ENCODE peak calls at places on chromosome 5, in nine cellular contexts. P is mesenchymal stem cell, L is neuronal stem cell, S is lung, C is stomach, F is IMR-90, U is heart left ventricle, G is osteoblast, M is upper lobe of left lung. E is an unnamed sample.

GRCh38 chr5:122311888-122312669 is at the start of gene SNCAIP:
- DNase-seq in S (peak; percentile 32), C (peak; percentile 40), P (peak; percentile 59), G (peak; percentile 89), F (peak; percentile 64), U (peak; percentile 45), M (peak; percentile 92), L (peak; percentile 59), E (no peak)

GRCh38 chr5:36108758-36109245 is 42.1 kb upstream of the UGT3A2 start:
- DNase-seq in C (no peak), U (no peak), G (no peak), M (no peak), S (no peak), L (no peak), P (peak; percentile 9), F (no peak), E (no peak)

GRCh38 chr5:77266291-77266690 is 55.8 kb downstream of the PDE8B start:
- DNase-seq in F (peak; percentile 56), P (peak; percentile 26), S (no peak), G (no peak), L (no peak), M (no peak), U (no peak), C (no peak), E (no peak)

GRCh38 chr5:9342161-9342787 is 203.6 kb downstream of the SEMA5A start:
- DNase-seq in L (no peak), M (no peak), F (no peak), C (no peak), P (no peak), U (no peak), G (no peak), S (no peak), E (no peak)

GRCh38 chr5:92544567-92544966 is 1036.5 kb downstream of the NR2F1-AS1 start:
- DNase-seq in G (no peak), F (peak; percentile 82), C (no peak), S (no peak), M (no peak), L (no peak), U (no peak), P (peak; percentile 83), E (no peak)

GRCh38 chr5:31854625-31855526 is 215.9 kb downstream of the PDZD2 start:
- DNase-seq in G (peak; percentile 86), P (peak; percentile 40), F (no peak), L (peak; percentile 69), C (peak; percentile 50), U (peak; percentile 69), S (peak; percentile 51), M (peak; percentile 89), E (no peak)

GRCh38 chr5:124816381-124816780 is 69.9 kb upstream of the ZNF608 start:
- DNase-seq in P (no peak), C (no peak), M (no peak), U (no peak), S (no peak), F (no peak), G (no peak), L (no peak), E (no peak)

GRCh38 chr5:72117281-72117680 is 10.0 kb downstream of the MAP1B start:
- DNase-seq in C (no peak), U (no peak), L (no peak), M (no peak), F (no peak), S (no peak), G (no peak), P (no peak), E (no peak)

GRCh38 chr5:168315416-168315990 is 24.1 kb downstream of the WWC1 start:
- DNase-seq in S (no peak), L (no peak), U (no peak), P (no peak), C (no peak), M (no peak), F (no peak), G (no peak), E (no peak)

GRCh38 chr5:145957388-145957787 is 21.0 kb downstream of the SH3RF2 start:
- DNase-seq in G (no peak), L (no peak), S (no peak), F (no peak), C (no peak), P (no peak), M (no peak), U (no peak), E (no peak)

GRCh38 chr5:150515446-150515845 is 7.5 kb downstream of the NDST1 start:
- DNase-seq in F (peak; percentile 83), P (peak; percentile 78), C (no peak), G (peak; percentile 92), S (no peak), M (no peak), L (no peak), U (no peak), E (no peak)

GRCh38 chr5:176441921-176442323 is 6.3 kb upstream of the FAF2 start:
- DNase-seq in L (no peak), C (no peak), M (no peak), G (peak; percentile 81), S (no peak), F (peak; percentile 70), P (peak; percentile 73), U (no peak), E (no peak)

GRCh38 chr5:151470440-151470839 is 23.0 kb downstream of the SLC36A1 start:
- DNase-seq in U (no peak), L (no peak), C (no peak), P (no peak), M (no peak), G (no peak), S (no peak), F (peak; percentile 81), E (no peak)

GRCh38 chr5:53109041-53109435 is 519 bp downstream of the MOCS2 start:
- DNase-seq in M (no peak), F (no peak), U (no peak), C (no peak), G (no peak), L (peak; percentile 9), S (no peak), P (peak; percentile 44), E (no peak)

GRCh38 chr5:53112909-53113308 is 3.4 kb upstream of the MOCS2 start:
- DNase-seq in P (no peak), C (no peak), F (no peak), G (no peak), U (no peak), S (no peak), M (no peak), L (no peak), E (no peak)

GRCh38 chr5:53111139-53111538 is 1.6 kb upstream of the MOCS2 start:
- DNase-seq in C (no peak), M (no peak), G (no peak), L (no peak), S (no peak), F (no peak), U (no peak), P (no peak), E (no peak)

GRCh38 chr5:53109436-53110127 is at the start of gene MOCS2:
- DNase-seq in S (peak; percentile 90), G (peak; percentile 97), F (peak; percentile 87), U (peak; percentile 90), M (peak; percentile 97), C (peak; percentile 94), L (peak; percentile 88), P (peak; percentile 88), E (peak; percentile 70)

DNA sequence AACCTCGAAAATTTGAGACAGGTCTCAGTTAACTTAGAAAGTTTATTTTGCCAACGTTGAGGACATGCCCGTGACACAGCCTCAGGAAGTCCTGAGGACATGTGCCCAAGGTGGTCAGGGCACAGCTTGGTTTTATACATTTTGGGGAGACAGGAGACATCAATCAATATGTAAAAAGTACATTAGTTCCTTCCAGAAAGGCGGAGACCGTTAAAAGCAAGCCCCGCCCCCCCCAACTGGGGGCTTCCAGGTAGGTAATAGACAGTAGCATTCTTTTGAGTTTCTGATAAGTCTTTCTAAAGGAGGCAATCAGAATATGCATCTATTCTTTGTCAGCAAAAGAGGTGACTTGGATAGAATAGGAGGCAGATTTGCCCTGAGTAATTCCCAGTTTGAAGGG is 599 bp upstream of the MOCS2 start:
- DNase-seq in F (no peak), P (no peak), U (no peak), S (no peak), G (no peak), M (no peak), C (no peak), L (no peak), E (no peak)
- H3K27ac ChIP-seq in F (peak overlapping the region; percentile 81), P (no peak overlapping the region), U (peak overlapping the region; percentile 76), S (no peak overlapping the region), G (peak overlapping the region; percentile 53), M (peak overlapping the region; percentile 82), C (peak overlapping the region; percentile 86), L (no peak overlapping the region), E (peak overlapping the region; percentile 72)

DNA sequence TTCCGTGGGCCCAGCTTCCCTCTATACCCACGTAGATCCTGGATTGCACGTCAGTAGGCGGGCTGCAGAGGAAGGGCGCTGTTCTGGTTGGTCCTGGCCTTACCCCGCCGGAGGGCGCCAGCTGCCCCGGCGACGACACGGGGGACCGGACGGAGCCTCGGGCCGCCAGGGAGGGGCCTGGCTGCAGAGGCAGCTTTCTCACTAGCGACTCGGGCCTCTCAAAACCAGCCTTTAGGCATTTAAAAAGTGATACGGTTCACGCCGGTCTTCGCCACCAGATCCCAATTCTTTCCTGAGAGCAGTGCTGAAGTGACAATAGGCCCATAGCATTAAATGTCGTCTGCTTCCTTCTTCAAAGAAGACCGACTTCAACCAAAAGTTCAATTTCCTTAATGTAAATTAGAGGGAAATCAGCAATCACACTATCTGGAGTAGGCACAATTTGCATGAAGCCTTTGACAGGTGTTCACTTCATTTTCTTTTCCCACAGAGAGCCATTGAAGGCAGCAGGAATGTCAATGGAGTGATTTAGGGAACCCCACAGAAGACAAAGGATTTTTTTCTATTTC is 17.6 kb upstream of the UBE2D2 start:
- DNase-seq in M (peak; percentile 91), U (peak; percentile 79), C (peak; percentile 55), G (peak; percentile 47), S (peak; percentile 50), F (peak; percentile 5), P (peak; percentile 67), L (no peak), E (peak; percentile 11)
- H3K4me3 ChIP-seq in M (peak overlapping the region; percentile 14), U (no peak overlapping the region), C (peak overlapping the region; percentile 28), G (peak overlapping the region; percentile 44), S (no peak overlapping the region), F (no peak overlapping the region), P (no peak overlapping the region), L (no peak overlapping the region), E (peak overlapping the region; percentile 6)

DNA sequence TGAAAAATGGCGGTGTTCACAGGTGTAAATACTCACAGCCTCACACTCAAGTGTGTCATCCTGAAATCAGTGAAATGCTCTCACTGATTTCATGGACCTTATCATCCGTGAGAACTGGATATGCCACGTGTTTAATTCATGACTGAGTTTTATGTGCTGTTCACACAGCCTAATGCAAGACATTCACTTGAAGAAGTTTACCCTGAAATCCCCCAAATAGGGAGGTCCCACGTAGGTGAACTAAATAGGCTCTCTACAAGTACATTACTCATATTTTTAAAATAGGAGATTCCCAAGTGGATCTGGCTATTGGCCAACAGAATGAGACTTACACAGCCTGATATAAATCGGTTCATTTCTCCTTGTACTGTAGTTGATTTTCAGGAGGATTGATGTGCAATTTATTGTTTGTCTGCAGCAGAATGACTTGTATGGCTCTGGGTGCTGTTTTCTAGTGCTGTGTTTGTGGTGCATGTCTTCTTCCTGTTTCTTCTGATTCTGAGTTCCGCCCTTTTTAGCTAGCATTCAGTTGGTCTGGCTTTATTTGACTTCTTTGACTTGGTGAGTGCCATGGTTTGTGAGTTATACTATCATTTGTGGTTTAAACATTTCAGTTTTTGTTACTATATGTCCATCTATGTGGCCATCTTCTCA is 25.1 kb downstream of the TRIO start:
- DNase-seq in C (no peak), M (no peak), U (no peak), P (peak; percentile 65), F (peak; percentile 51), L (no peak), G (no peak), S (no peak), E (no peak)
- H3K27ac ChIP-seq in C (no peak overlapping the region), M (no peak overlapping the region), U (no peak overlapping the region), P (peak overlapping the region; percentile 7), F (peak overlapping the region; percentile 90), L (no peak overlapping the region), G (peak overlapping the region; percentile 51), S (no peak overlapping the region), E (no peak overlapping the region)

GRCh38 chr5:68177676-68178075 is 37.9 kb upstream of the PIK3R1 start:
- DNase-seq in G (no peak), U (no peak), P (no peak), F (no peak), S (no peak), M (no peak), L (no peak), C (no peak), E (no peak)
- H3K4me3 ChIP-seq in G (no peak overlapping the region), U (no peak overlapping the region), P (no peak overlapping the region), F (no peak overlapping the region), S (no peak overlapping the region), M (no peak overlapping the region), L (no peak overlapping the region), C (no peak overlapping the region), E (no peak overlapping the region)

E was measured in effector memory CD4-positive, alpha-beta T cell.